ENCODE peak calls at places on chromosomes 3 and 15, in ten cellular contexts. W is glutamatergic neuron, S is dorsolateral prefrontal cortex, J is heart left ventricle, B is RWPE2, D is endothelial cell, I is ovary, C is progenitor cell of endocrine pancreas, H is retinal pigment epithelial cell, N is foreskin keratinocyte. Q is an unnamed sample.

GRCh38 chr15:90530250-90531051 is 728 bp downstream of the CRTC3 start:
- DNase-seq in D (peak), I (peak), N (peak), B (peak), H (no peak), S (no peak), C (peak), J (peak), W (peak), Q (no peak)

GRCh38 chr3:141915766-141916165 is 39.3 kb downstream of the ATP1B3 start:
- DNase-seq in N (no peak), B (no peak), J (no peak), C (no peak), D (no peak), S (no peak), I (no peak), H (peak), W (no peak), Q (no peak)

GRCh38 chr3:186806173-186807055 is at the start of gene RFC4:
- DNase-seq in I (peak), D (peak), S (peak), B (peak), H (no peak), N (peak), J (peak), W (peak), C (peak), Q (no peak)

GRCh38 chr15:61621146-61621545 is 392.0 kb upstream of the RORA start:
- DNase-seq in I (no peak), B (no peak), D (peak), C (peak), H (no peak), N (peak), S (no peak), W (peak), J (no peak), Q (no peak)

GRCh38 chr3:172749201-172749965 is 1.1 kb upstream of the ECT2 start:
- DNase-seq in D (no peak), I (no peak), B (peak), C (no peak), S (no peak), N (peak), H (peak), J (no peak), W (no peak), Q (peak)

GRCh38 chr15:70151008-70151407 is 53.3 kb upstream of the TLE3 start:
- DNase-seq in J (no peak), N (no peak), H (no peak), S (no peak), I (no peak), C (no peak), D (no peak), B (no peak), W (no peak), Q (no peak)

GRCh38 chr3:60301142-60301541 is 950.1 kb downstream of the FHIT start:
- DNase-seq in B (no peak), I (no peak), C (no peak), J (no peak), H (no peak), W (no peak), N (peak), D (no peak), S (no peak), Q (no peak)

GRCh38 chr3:56119575-56120349 is 348.5 kb downstream of the ERC2 start:
- DNase-seq in D (no peak), I (peak), N (peak), J (peak), W (no peak), H (no peak), S (no peak), B (no peak), C (no peak), Q (no peak)

GRCh38 chr15:68230157-68231100 is 901 bp upstream of the CLN6 start:
- DNase-seq in B (no peak), S (no peak), H (no peak), J (no peak), W (no peak), C (no peak), I (no peak), D (no peak), N (no peak), Q (no peak)

GRCh38 chr3:82496890-82497560 is 735.6 kb upstream of the GBE1 start:
- DNase-seq in H (no peak), B (no peak), N (peak), I (no peak), S (no peak), C (no peak), D (peak), W (peak), J (no peak), Q (no peak)

GRCh38 chr3:122355612-122356011 is 27.4 kb downstream of the MIX23 start:
- DNase-seq in I (no peak), W (no peak), J (no peak), B (no peak), D (no peak), H (no peak), S (no peak), C (no peak), N (no peak), Q (no peak)

GRCh38 chr15:45871121-45871855 is 236.5 kb downstream of the SQOR start:
- DNase-seq in I (no peak), B (peak), S (no peak), N (peak), C (no peak), D (no peak), J (no peak), H (no peak), W (no peak), Q (no peak)

GRCh38 chr3:45244356-45244755 is 18.3 kb upstream of the TMEM158 start:
- DNase-seq in N (no peak), C (no peak), B (no peak), J (no peak), D (no peak), S (no peak), I (no peak), W (no peak), H (no peak), Q (no peak)

GRCh38 chr3:30644615-30645014 is 38.2 kb downstream of the TGFBR2 start:
- DNase-seq in S (no peak), I (no peak), D (no peak), H (no peak), C (no peak), W (no peak), J (peak), B (no peak), N (peak), Q (peak)

GRCh38 chr3:141407043-141407442 is 38.7 kb downstream of the ZBTB38 start:
- DNase-seq in I (no peak), J (peak), H (peak), W (no peak), D (no peak), C (no peak), N (peak), S (no peak), B (no peak), Q (no peak)

GRCh38 chr15:38260077-38260476 is 7.4 kb downstream of the SPRED1 start:
- DNase-seq in B (no peak), C (no peak), J (no peak), S (no peak), N (peak), I (no peak), W (no peak), D (no peak), H (no peak), Q (no peak)
- TF ChIP-seq CTCF in B (no peak), C (no peak), J (no peak), S (no peak), N (no peak), I (no peak), W (no peak), D (no peak), H (peak), Q (no peak)

GRCh38 chr3:154301556-154301955 is 22.7 kb downstream of the DHX36 start:
- DNase-seq in S (no peak), N (no peak), H (no peak), C (no peak), B (no peak), I (no peak), D (no peak), W (no peak), J (no peak), Q (no peak)
- TF ChIP-seq CTCF in S (no peak), N (peak), H (no peak), C (no peak), B (no peak), I (no peak), D (no peak), W (no peak), J (no peak), Q (peak)

GRCh38 chr15:80183886-80184285 is 31.1 kb downstream of the FAH start:
- DNase-seq in H (no peak), J (no peak), D (peak), S (peak), W (peak), I (no peak), N (no peak), B (no peak), C (no peak), Q (no peak)
- TF ChIP-seq CTCF in H (peak), J (no peak), D (no peak), S (no peak), W (no peak), I (no peak), N (peak), B (peak), C (peak), Q (peak)

GRCh38 chr3:105365536-105366301 is 990 bp upstream of the ALCAM start:
- DNase-seq in B (no peak), C (no peak), H (no peak), J (no peak), D (no peak), S (no peak), N (peak), I (peak), W (peak), Q (no peak)
- TF ChIP-seq CTCF in B (no peak), C (no peak), H (no peak), J (no peak), D (no peak), S (peak), N (peak), I (no peak), W (no peak), Q (peak)

DNA sequence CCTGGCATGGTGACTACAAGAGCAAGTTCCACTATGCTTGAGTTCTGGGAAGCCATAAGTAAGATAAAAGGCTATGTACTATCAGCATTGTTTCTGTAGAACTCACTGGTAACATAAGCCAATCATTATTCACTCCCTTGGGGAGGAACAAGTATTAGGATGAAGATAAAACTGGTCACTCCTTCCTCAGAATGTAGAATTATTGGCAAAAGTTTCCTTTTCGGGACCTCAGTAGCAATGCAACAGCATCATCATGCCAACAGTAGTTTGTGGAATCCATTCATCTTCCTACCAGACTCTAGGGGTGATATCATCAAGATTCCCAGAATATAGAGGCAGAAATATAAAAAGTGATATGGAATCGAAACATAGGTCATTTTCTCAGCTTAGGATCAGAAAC is 209.6 kb downstream of the PLOD2 start:
- DNase-seq in C (no peak), N (no peak), J (no peak), W (no peak), H (no peak), B (no peak), I (no peak), S (no peak), D (no peak), Q (no peak)
- TF ChIP-seq CTCF in C (no peak), N (no peak), J (no peak), W (no peak), H (no peak), B (no peak), I (no peak), S (no peak), D (no peak), Q (no peak)